ENCODE peak calls at places on chromosomes 13 and 19, in seven cellular contexts. P is foreskin fibroblast, L is left ventricle myocardium inferior, D is ovary, H is HAP-1, J is SK-N-SH, R is AG09309. M is an unnamed sample.

GRCh38 chr13:41001695-41002094 is 17.4 kb downstream of the ELF1 start:
- DNase-seq in P (no peak), L (no peak), D (no peak), H (no peak), J (no peak), R (no peak), M (no peak)

GRCh38 chr13:40464349-40464748 is 202.1 kb downstream of the FOXO1 start:
- DNase-seq in P (no peak), L (no peak), D (no peak), H (no peak), J (no peak), R (no peak), M (no peak)

GRCh38 chr19:32041681-32042292 is 303.6 kb upstream of the ZNF507 start:
- DNase-seq in P (no peak), L (peak; percentile 27), D (peak; percentile 75), H (peak; percentile 68), J (peak; percentile 72), R (no peak), M (no peak)

GRCh38 chr19:41249707-41250423 is 14.3 kb upstream of the HNRNPUL1 start:
- DNase-seq in P (no peak), L (no peak), D (no peak), H (no peak), J (no peak), R (no peak), M (no peak)

GRCh38 chr19:30222428-30222873 is 149.7 kb upstream of the ZNF536 start:
- DNase-seq in P (no peak), L (no peak), D (no peak), H (peak; percentile 68), J (peak; percentile 46), R (no peak), M (no peak)

GRCh38 chr13:98915563-98916348 is 62.1 kb downstream of the DOCK9 start:
- DNase-seq in P (no peak), L (no peak), D (no peak), H (no peak), J (no peak), R (no peak), M (no peak)

GRCh38 chr13:60410299-60410698 is 13.3 kb downstream of the TDRD3 start:
- DNase-seq in P (no peak), L (no peak), D (no peak), H (no peak), J (no peak), R (no peak), M (no peak)

GRCh38 chr19:751501-752341 is 809 bp downstream of the MISP start:
- DNase-seq in P (peak; percentile 88), L (no peak), D (no peak), H (no peak), J (peak; percentile 59), R (peak; percentile 42), M (peak; percentile 81)

GRCh38 chr19:5484398-5485285 is 29.4 kb downstream of the ZNRF4 start:
- DNase-seq in P (no peak), L (no peak), D (no peak), H (peak; percentile 32), J (peak; percentile 43), R (no peak), M (no peak)

GRCh38 chr19:29517946-29518345 is 7.8 kb upstream of the VSTM2B start:
- DNase-seq in P (no peak), L (no peak), D (no peak), H (no peak), J (no peak), R (no peak), M (no peak)

GRCh38 chr19:45876411-45877197 is 9.3 kb downstream of the IRF2BP1 start:
- DNase-seq in P (no peak), L (peak; percentile 41), D (no peak), H (no peak), J (peak; percentile 35), R (no peak), M (peak; percentile 63)

GRCh38 chr13:102903659-102904407 is 58.0 kb downstream of the ERCC5 start:
- DNase-seq in P (no peak), L (no peak), D (no peak), H (peak; percentile 32), J (peak; percentile 28), R (no peak), M (no peak)

GRCh38 chr13:50780201-50781015 is 63.1 kb downstream of the DLEU7 start:
- DNase-seq in P (no peak), L (no peak), D (no peak), H (no peak), J (no peak), R (no peak), M (no peak)

GRCh38 chr19:29504454-29504853 is 21.3 kb upstream of the VSTM2B start:
- DNase-seq in P (no peak), L (no peak), D (no peak), H (no peak), J (no peak), R (no peak), M (no peak)

GRCh38 chr13:28606466-28606865 is 52.5 kb upstream of the POMP start:
- DNase-seq in P (no peak), L (no peak), D (no peak), H (no peak), J (no peak), R (no peak), M (no peak)

GRCh38 chr13:25687622-25688225 is 315.9 kb downstream of the ATP8A2 start:
- DNase-seq in P (no peak), L (no peak), D (no peak), H (no peak), J (no peak), R (no peak), M (no peak)

GRCh38 chr13:97432917-97433726 is 847 bp upstream of the RAP2A start:
- DNase-seq in P (peak; percentile 100), L (peak; percentile 98), D (peak; percentile 98), H (peak; percentile 96), J (peak; percentile 83), R (peak; percentile 100), M (peak; percentile 99)

GRCh38 chr19:54724142-54724541 is at the start of gene KIR3DL3:
- DNase-seq in P (no peak), L (no peak), D (no peak), H (no peak), J (no peak), R (no peak), M (no peak)

GRCh38 chr19:4060621-4061177 is 6.0 kb downstream of the ZBTB7A start:
- DNase-seq in P (no peak), L (no peak), D (no peak), H (no peak), J (no peak), R (no peak), M (no peak)

GRCh38 chr19:4057913-4058695 is 8.6 kb downstream of the ZBTB7A start:
- DNase-seq in P (peak; percentile 93), L (peak; percentile 84), D (peak; percentile 91), H (peak; percentile 52), J (no peak), R (peak; percentile 63), M (peak; percentile 97)

GRCh38 chr19:4058696-4059492 is 7.8 kb downstream of the ZBTB7A start:
- DNase-seq in P (no peak), L (no peak), D (no peak), H (no peak), J (no peak), R (no peak), M (peak; percentile 76)

GRCh38 chr19:4059931-4060620 is 6.6 kb downstream of the ZBTB7A start:
- DNase-seq in P (no peak), L (peak; percentile 73), D (peak; percentile 75), H (no peak), J (no peak), R (no peak), M (peak; percentile 89)

GRCh38 chr19:4059493-4059880 is 7.2 kb downstream of the ZBTB7A start:
- DNase-seq in P (no peak), L (no peak), D (no peak), H (no peak), J (no peak), R (no peak), M (no peak)
- H3K4me3 ChIP-seq in P (peak overlapping the region; percentile 11), L (peak overlapping the region; percentile 96), D (peak overlapping the region; percentile 21), H (no peak overlapping the region), J (no peak overlapping the region), R (no peak overlapping the region), M (no peak overlapping the region)

DNA sequence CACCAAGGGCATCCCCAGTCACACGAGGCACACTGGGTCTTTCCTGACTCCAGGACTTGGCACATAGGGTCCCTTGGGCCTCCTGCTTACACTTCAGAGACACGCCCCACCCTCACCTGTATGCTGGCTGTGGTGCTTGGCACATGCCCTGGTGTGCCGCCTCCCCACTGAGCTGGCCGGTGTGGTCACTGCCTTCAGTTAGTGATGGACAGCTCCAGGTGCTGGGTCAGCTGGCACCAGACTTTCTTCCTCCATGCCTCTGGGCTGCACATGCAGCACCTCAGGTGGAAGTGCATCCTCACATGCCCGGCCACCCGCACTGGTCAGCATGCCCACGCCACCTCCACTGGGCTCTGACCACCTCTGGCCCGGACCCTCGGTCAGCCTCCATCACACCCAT is 52.9 kb downstream of the KLF2 start:
- DNase-seq in P (no peak), L (no peak), D (no peak), H (no peak), J (no peak), R (no peak), M (no peak)
- H3K4me3 ChIP-seq in P (no peak overlapping the region), L (no peak overlapping the region), D (no peak overlapping the region), H (no peak overlapping the region), J (no peak overlapping the region), R (no peak overlapping the region), M (no peak overlapping the region)

GRCh38 chr13:46339035-46339666 is 47.9 kb downstream of the RUBCNL start:
- DNase-seq in P (peak; percentile 31), L (peak; percentile 28), D (no peak), H (no peak), J (no peak), R (no peak), M (peak; percentile 72)
- H3K4me3 ChIP-seq in P (no peak overlapping the region), L (no peak overlapping the region), D (no peak overlapping the region), H (no peak overlapping the region), J (no peak overlapping the region), R (no peak overlapping the region), M (no peak overlapping the region)

GRCh38 chr13:33249066-33249465 is 36.5 kb downstream of the STARD13 start:
- DNase-seq in P (peak; percentile 65), L (no peak), D (no peak), H (no peak), J (no peak), R (no peak), M (no peak)

GRCh38 chr13:33250594-33250993 is 35.0 kb downstream of the STARD13 start:
- DNase-seq in P (no peak), L (no peak), D (no peak), H (no peak), J (no peak), R (no peak), M (no peak)

GRCh38 chr13:33249894-33250293 is 35.7 kb downstream of the STARD13 start:
- DNase-seq in P (no peak), L (no peak), D (no peak), H (no peak), J (no peak), R (no peak), M (no peak)

GRCh38 chr13:33252103-33252502 is 33.5 kb downstream of the STARD13 start:
- DNase-seq in P (no peak), L (peak; percentile 62), D (no peak), H (no peak), J (no peak), R (no peak), M (no peak)

DNA sequence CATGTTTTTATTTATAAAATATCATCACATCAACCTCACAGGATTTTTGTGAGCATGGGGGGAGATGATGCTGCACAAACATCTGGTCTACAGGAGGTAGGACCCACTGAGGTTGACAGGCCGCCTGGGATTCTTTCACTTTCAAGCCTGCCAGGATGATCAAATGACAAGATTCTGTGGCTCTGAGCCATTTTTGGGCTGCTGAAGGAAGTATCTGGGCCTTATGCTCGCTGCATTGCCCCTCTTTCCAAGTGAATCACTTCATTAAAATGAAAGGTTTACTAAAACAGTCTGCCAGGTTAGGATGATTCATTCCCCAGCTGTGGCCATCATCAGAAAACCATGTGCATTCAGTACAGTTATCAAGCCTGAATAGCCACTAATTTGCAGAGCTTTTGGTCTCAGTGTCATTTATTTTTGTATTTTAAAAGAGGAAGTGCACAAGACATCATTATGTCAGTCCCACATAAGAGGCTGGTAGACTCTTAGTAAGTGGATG is 34.4 kb downstream of the STARD13 start:
- DNase-seq in P (peak; percentile 95), L (no peak), D (no peak), H (no peak), J (peak; percentile 54), R (peak; percentile 80), M (peak; percentile 48)
- H3K4me3 ChIP-seq in P (no peak overlapping the region), L (peak overlapping the region; percentile 3), D (no peak overlapping the region), H (no peak overlapping the region), J (peak overlapping the region; percentile 20), R (no peak overlapping the region), M (no peak overlapping the region)

M was measured in aorta.